ENCODE peak calls at places on chromosomes 3 and 15, in eight cellular contexts. One of them, this sample, is unnamed.

GRCh38 chr15:68265674-68266073 is 11.9 kb upstream of the FEM1B start:
- DNase-seq in cardiac fibroblast: no peak
- DNase-seq in caudate nucleus: no peak
- DNase-seq in GM23338: no peak
- DNase-seq in central memory CD4-positive, alpha-beta T cell: no peak
- DNase-seq in G401: no peak
- DNase-seq in activated T-helper 1 cell treated with anti-CD3 and anti-CD28 coated beads, Interleukin-2, amount 50 U/mL, for 16 hours: no peak
- DNase-seq in ELR: no peak
- DNase-seq in this sample: no peak

GRCh38 chr3:38641461-38642110 is 7.9 kb downstream of the SCN5A start:
- DNase-seq in cardiac fibroblast: no peak
- DNase-seq in caudate nucleus: no peak
- DNase-seq in GM23338: no peak
- DNase-seq in central memory CD4-positive, alpha-beta T cell: no peak
- DNase-seq in G401: no peak
- DNase-seq in activated T-helper 1 cell treated with anti-CD3 and anti-CD28 coated beads, Interleukin-2, amount 50 U/mL, for 16 hours: no peak
- DNase-seq in ELR: no peak
- DNase-seq in this sample: no peak

GRCh38 chr3:106814231-106814630 is 563.0 kb upstream of the CCDC54 start:
- DNase-seq in cardiac fibroblast: no peak
- DNase-seq in caudate nucleus: no peak
- DNase-seq in GM23338: no peak
- DNase-seq in central memory CD4-positive, alpha-beta T cell: no peak
- DNase-seq in G401: no peak
- DNase-seq in activated T-helper 1 cell treated with anti-CD3 and anti-CD28 coated beads, Interleukin-2, amount 50 U/mL, for 16 hours: no peak
- DNase-seq in ELR: no peak
- DNase-seq in this sample: no peak

GRCh38 chr15:68303560-68304436 is 26.3 kb downstream of the FEM1B start:
- DNase-seq in cardiac fibroblast: no peak
- DNase-seq in caudate nucleus: no peak
- DNase-seq in GM23338: no peak
- DNase-seq in central memory CD4-positive, alpha-beta T cell: no peak
- DNase-seq in G401: no peak
- DNase-seq in activated T-helper 1 cell treated with anti-CD3 and anti-CD28 coated beads, Interleukin-2, amount 50 U/mL, for 16 hours: no peak
- DNase-seq in ELR: peak
- DNase-seq in this sample: no peak

GRCh38 chr15:91866371-91866905 is 12.9 kb downstream of the SLCO3A1 start:
- DNase-seq in cardiac fibroblast: no peak
- DNase-seq in caudate nucleus: no peak
- DNase-seq in GM23338: no peak
- DNase-seq in central memory CD4-positive, alpha-beta T cell: peak
- DNase-seq in G401: no peak
- DNase-seq in activated T-helper 1 cell treated with anti-CD3 and anti-CD28 coated beads, Interleukin-2, amount 50 U/mL, for 16 hours: no peak
- DNase-seq in ELR: no peak
- DNase-seq in this sample: no peak

GRCh38 chr3:32837789-32838188 is 20.0 kb downstream of the TRIM71 start:
- DNase-seq in cardiac fibroblast: no peak
- DNase-seq in caudate nucleus: no peak
- DNase-seq in GM23338: peak
- DNase-seq in central memory CD4-positive, alpha-beta T cell: no peak
- DNase-seq in G401: no peak
- DNase-seq in activated T-helper 1 cell treated with anti-CD3 and anti-CD28 coated beads, Interleukin-2, amount 50 U/mL, for 16 hours: no peak
- DNase-seq in ELR: no peak
- DNase-seq in this sample: no peak

GRCh38 chr3:53495091-53495517 is 693 bp downstream of the CACNA1D start:
- DNase-seq in cardiac fibroblast: no peak
- DNase-seq in caudate nucleus: no peak
- DNase-seq in GM23338: peak
- DNase-seq in central memory CD4-positive, alpha-beta T cell: no peak
- DNase-seq in G401: no peak
- DNase-seq in activated T-helper 1 cell treated with anti-CD3 and anti-CD28 coated beads, Interleukin-2, amount 50 U/mL, for 16 hours: no peak
- DNase-seq in ELR: no peak
- DNase-seq in this sample: no peak

GRCh38 chr3:132781922-132782321 is 59.7 kb upstream of the NPHP3 start:
- DNase-seq in cardiac fibroblast: no peak
- DNase-seq in caudate nucleus: no peak
- DNase-seq in GM23338: no peak
- DNase-seq in central memory CD4-positive, alpha-beta T cell: no peak
- DNase-seq in G401: no peak
- DNase-seq in activated T-helper 1 cell treated with anti-CD3 and anti-CD28 coated beads, Interleukin-2, amount 50 U/mL, for 16 hours: no peak
- DNase-seq in ELR: no peak
- DNase-seq in this sample: no peak

GRCh38 chr15:78988361-78988911 is 43.6 kb upstream of the CTSH start:
- DNase-seq in cardiac fibroblast: peak
- DNase-seq in caudate nucleus: no peak
- DNase-seq in GM23338: no peak
- DNase-seq in central memory CD4-positive, alpha-beta T cell: no peak
- DNase-seq in G401: peak
- DNase-seq in activated T-helper 1 cell treated with anti-CD3 and anti-CD28 coated beads, Interleukin-2, amount 50 U/mL, for 16 hours: no peak
- DNase-seq in ELR: peak
- DNase-seq in this sample: no peak

GRCh38 chr3:169075710-169076109 is 587.8 kb downstream of the MECOM start:
- DNase-seq in cardiac fibroblast: no peak
- DNase-seq in caudate nucleus: no peak
- DNase-seq in GM23338: no peak
- DNase-seq in central memory CD4-positive, alpha-beta T cell: no peak
- DNase-seq in G401: no peak
- DNase-seq in activated T-helper 1 cell treated with anti-CD3 and anti-CD28 coated beads, Interleukin-2, amount 50 U/mL, for 16 hours: no peak
- DNase-seq in ELR: no peak
- DNase-seq in this sample: no peak

GRCh38 chr3:143119974-143120715 is 574 bp downstream of the CHST2 start:
- DNase-seq in cardiac fibroblast: peak
- DNase-seq in caudate nucleus: peak
- DNase-seq in GM23338: peak
- DNase-seq in central memory CD4-positive, alpha-beta T cell: peak
- DNase-seq in G401: no peak
- DNase-seq in activated T-helper 1 cell treated with anti-CD3 and anti-CD28 coated beads, Interleukin-2, amount 50 U/mL, for 16 hours: no peak
- DNase-seq in ELR: peak
- DNase-seq in this sample: peak

GRCh38 chr15:59699810-59700431 is 10.8 kb upstream of the BNIP2 start:
- DNase-seq in cardiac fibroblast: peak
- DNase-seq in caudate nucleus: no peak
- DNase-seq in GM23338: no peak
- DNase-seq in central memory CD4-positive, alpha-beta T cell: no peak
- DNase-seq in G401: no peak
- DNase-seq in activated T-helper 1 cell treated with anti-CD3 and anti-CD28 coated beads, Interleukin-2, amount 50 U/mL, for 16 hours: no peak
- DNase-seq in ELR: peak
- DNase-seq in this sample: no peak

GRCh38 chr15:76223521-76223920 is 87.7 kb downstream of the ETFA start:
- DNase-seq in cardiac fibroblast: no peak
- DNase-seq in caudate nucleus: no peak
- DNase-seq in GM23338: no peak
- DNase-seq in central memory CD4-positive, alpha-beta T cell: no peak
- DNase-seq in G401: no peak
- DNase-seq in activated T-helper 1 cell treated with anti-CD3 and anti-CD28 coated beads, Interleukin-2, amount 50 U/mL, for 16 hours: no peak
- DNase-seq in ELR: no peak
- DNase-seq in this sample: no peak

GRCh38 chr3:98921957-98922356 is 20.5 kb upstream of the DCBLD2 start:
- DNase-seq in cardiac fibroblast: no peak
- DNase-seq in caudate nucleus: no peak
- DNase-seq in GM23338: no peak
- DNase-seq in central memory CD4-positive, alpha-beta T cell: no peak
- DNase-seq in G401: no peak
- DNase-seq in activated T-helper 1 cell treated with anti-CD3 and anti-CD28 coated beads, Interleukin-2, amount 50 U/mL, for 16 hours: no peak
- DNase-seq in ELR: no peak
- DNase-seq in this sample: no peak

GRCh38 chr3:42101048-42101447 is 9.9 kb downstream of the TRAK1 start:
- DNase-seq in cardiac fibroblast: peak
- DNase-seq in caudate nucleus: no peak
- DNase-seq in GM23338: no peak
- DNase-seq in central memory CD4-positive, alpha-beta T cell: no peak
- DNase-seq in G401: no peak
- DNase-seq in activated T-helper 1 cell treated with anti-CD3 and anti-CD28 coated beads, Interleukin-2, amount 50 U/mL, for 16 hours: no peak
- DNase-seq in ELR: peak
- DNase-seq in this sample: no peak

GRCh38 chr3:138400651-138401070 is 33.8 kb upstream of the ESYT3 start:
- DNase-seq in cardiac fibroblast: no peak
- DNase-seq in caudate nucleus: peak
- DNase-seq in GM23338: no peak
- DNase-seq in central memory CD4-positive, alpha-beta T cell: no peak
- DNase-seq in G401: no peak
- DNase-seq in activated T-helper 1 cell treated with anti-CD3 and anti-CD28 coated beads, Interleukin-2, amount 50 U/mL, for 16 hours: no peak
- DNase-seq in ELR: no peak
- DNase-seq in this sample: no peak

GRCh38 chr15:64209680-64210334 is 47.0 kb upstream of the PPIB start:
- DNase-seq in cardiac fibroblast: peak
- DNase-seq in caudate nucleus: no peak
- DNase-seq in GM23338: peak
- DNase-seq in central memory CD4-positive, alpha-beta T cell: no peak
- DNase-seq in G401: no peak
- DNase-seq in activated T-helper 1 cell treated with anti-CD3 and anti-CD28 coated beads, Interleukin-2, amount 50 U/mL, for 16 hours: no peak
- DNase-seq in ELR: peak
- DNase-seq in this sample: peak

GRCh38 chr3:134367869-134368750 is 6.1 kb downstream of the AMOTL2 start:
- DNase-seq in cardiac fibroblast: no peak
- DNase-seq in caudate nucleus: no peak
- DNase-seq in GM23338: no peak
- DNase-seq in central memory CD4-positive, alpha-beta T cell: no peak
- DNase-seq in G401: no peak
- DNase-seq in activated T-helper 1 cell treated with anti-CD3 and anti-CD28 coated beads, Interleukin-2, amount 50 U/mL, for 16 hours: no peak
- DNase-seq in ELR: no peak
- DNase-seq in this sample: no peak

GRCh38 chr3:30683769-30684168 is 77.4 kb downstream of the TGFBR2 start:
- DNase-seq in cardiac fibroblast: no peak
- DNase-seq in caudate nucleus: no peak
- DNase-seq in GM23338: no peak
- DNase-seq in central memory CD4-positive, alpha-beta T cell: no peak
- DNase-seq in G401: no peak
- DNase-seq in activated T-helper 1 cell treated with anti-CD3 and anti-CD28 coated beads, Interleukin-2, amount 50 U/mL, for 16 hours: no peak
- DNase-seq in ELR: no peak
- DNase-seq in this sample: no peak